ENCODE peak calls at places on chromosomes 12 and 14, in nine cellular contexts. V is stomach; K is left ventricle myocardium inferior; T is CD4-positive, CD25-positive, alpha-beta regulatory T cell; O is A673; A is RWPE2; B is A549; M is iPS DF 6.9; N is fibroblast of lung. E is an unnamed sample. For H3K4me1, the result is how much of the 10 kb centered on the place peaks cover.

GRCh38 chr14:69900603-69901002 is 21.4 kb downstream of the SMOC1 start:
- DNase-seq in V (no peak), K (no peak), T (no peak), O (no peak), A (no peak), B (no peak), M (no peak), N (no peak), E (no peak)

GRCh38 chr14:55662757-55663156 is 82.8 kb downstream of the KTN1 start:
- DNase-seq in V (no peak), K (no peak), T (no peak), O (no peak), A (no peak), B (no peak), M (no peak), N (no peak), E (no peak)

GRCh38 chr14:105168979-105169507 is 467 bp upstream of the JAG2 start:
- DNase-seq in V (no peak), K (no peak), T (peak), O (peak), A (no peak), B (peak), M (peak), N (no peak), E (no peak)

GRCh38 chr12:52689936-52690335 is 9.7 kb upstream of the KRT1 start:
- DNase-seq in V (no peak), K (no peak), T (no peak), O (no peak), A (no peak), B (no peak), M (no peak), N (no peak), E (no peak)

GRCh38 chr12:75488553-75488952 is 8.0 kb downstream of the GLIPR1 start:
- DNase-seq in V (no peak), K (no peak), T (no peak), O (no peak), A (no peak), B (peak), M (peak), N (peak), E (peak)

GRCh38 chr12:80216890-80217559 is 117.7 kb downstream of the OTOGL start:
- DNase-seq in V (no peak), K (no peak), T (no peak), O (no peak), A (no peak), B (no peak), M (no peak), N (no peak), E (peak)

GRCh38 chr12:106301611-106302321 is 767 bp upstream of the TCP11L2 start:
- DNase-seq in V (peak), K (peak), T (peak), O (peak), A (no peak), B (peak), M (no peak), N (peak), E (no peak)

GRCh38 chr14:92565040-92565717 is 51.6 kb downstream of the RIN3 start:
- DNase-seq in V (no peak), K (no peak), T (no peak), O (no peak), A (no peak), B (peak), M (no peak), N (no peak), E (no peak)

GRCh38 chr12:120720972-120721801 is 4.4 kb upstream of the ACADS start:
- DNase-seq in V (no peak), K (no peak), T (no peak), O (no peak), A (no peak), B (no peak), M (no peak), N (no peak), E (peak)

GRCh38 chr12:9642606-9643270 is 26.8 kb upstream of the CLEC2D start:
- DNase-seq in V (no peak), K (no peak), T (no peak), O (no peak), A (no peak), B (no peak), M (no peak), N (no peak), E (no peak)

GRCh38 chr12:16300706-16301105 is 23.2 kb upstream of the SLC15A5 start:
- DNase-seq in V (no peak), K (peak), T (no peak), O (no peak), A (no peak), B (no peak), M (no peak), N (no peak), E (peak)

GRCh38 chr12:54416908-54417603 is 2.0 kb downstream of the ITGA5 start:
- DNase-seq in V (no peak), K (no peak), T (no peak), O (no peak), A (no peak), B (no peak), M (no peak), N (peak), E (peak)

GRCh38 chr12:93571360-93571853 is 1.1 kb upstream of the SOCS2 start:
- DNase-seq in V (peak), K (peak), T (peak), O (peak), A (peak), B (peak), M (no peak), N (peak), E (peak)

GRCh38 chr12:31519525-31519924 is 71.4 kb downstream of the DENND5B start:
- DNase-seq in V (no peak), K (no peak), T (no peak), O (no peak), A (no peak), B (no peak), M (no peak), N (peak), E (no peak)

GRCh38 chr12:10384191-10384590 is 5.7 kb downstream of the KLRK1 start:
- DNase-seq in V (no peak), K (no peak), T (no peak), O (no peak), A (no peak), B (no peak), M (no peak), N (no peak), E (no peak)

GRCh38 chr12:11958216-11959091 is 112.3 kb upstream of the BCL2L14 start:
- DNase-seq in V (no peak), K (no peak), T (peak), O (peak), A (no peak), B (peak), M (no peak), N (peak), E (no peak)

GRCh38 chr14:51488569-51489220 is 163.0 kb upstream of the FRMD6 start:
- DNase-seq in V (no peak), K (no peak), T (no peak), O (no peak), A (peak), B (no peak), M (no peak), N (peak), E (no peak)

GRCh38 chr12:119314290-119314689 is 20.2 kb upstream of the CCDC60 start:
- DNase-seq in V (no peak), K (no peak), T (no peak), O (no peak), A (no peak), B (no peak), M (no peak), N (no peak), E (no peak)

GRCh38 chr12:97465012-97465345 is 2.4 kb downstream of the RMST start:
- DNase-seq in V (no peak), K (no peak), T (no peak), O (no peak), A (no peak), B (no peak), M (peak), N (no peak), E (no peak)

GRCh38 chr12:2110841-2111566 is 58.2 kb downstream of the CACNA1C start:
- DNase-seq in V (no peak), K (no peak), T (no peak), O (no peak), A (no peak), B (no peak), M (no peak), N (no peak), E (no peak)

GRCh38 chr12:99131761-99132199 is 486.7 kb downstream of the APAF1 start:
- DNase-seq in V (no peak), K (peak), T (no peak), O (peak), A (no peak), B (no peak), M (peak), N (no peak), E (peak)

GRCh38 chr12:116280590-116281290 is 3.2 kb upstream of the MED13L start:
- DNase-seq in V (no peak), K (no peak), T (no peak), O (no peak), A (no peak), B (no peak), M (no peak), N (no peak), E (no peak)

GRCh38 chr14:50659327-50659974 is 8.7 kb downstream of the SAV1 start:
- DNase-seq in V (peak), K (no peak), T (no peak), O (peak), A (no peak), B (no peak), M (no peak), N (no peak), E (peak)

GRCh38 chr12:46858368-46858767 is 32.6 kb upstream of the SLC38A4 start:
- DNase-seq in V (no peak), K (no peak), T (no peak), O (no peak), A (no peak), B (peak), M (peak), N (no peak), E (no peak)

GRCh38 chr14:74902941-74903705 is 19.9 kb downstream of the RPS6KL1 start:
- DNase-seq in V (no peak), K (no peak), T (no peak), O (no peak), A (no peak), B (no peak), M (no peak), N (no peak), E (no peak)

GRCh38 chr12:61846805-61847204 is 413.4 kb upstream of the USP15 start:
- DNase-seq in V (no peak), K (no peak), T (no peak), O (no peak), A (no peak), B (no peak), M (no peak), N (no peak), E (no peak)

GRCh38 chr14:88005050-88005481 is at the start of gene GPR65:
- DNase-seq in V (no peak), K (no peak), T (peak), O (no peak), A (no peak), B (no peak), M (no peak), N (no peak), E (no peak)

GRCh38 chr14:88009486-88009885 is 4.6 kb downstream of the GPR65 start:
- DNase-seq in V (no peak), K (no peak), T (no peak), O (no peak), A (no peak), B (no peak), M (no peak), N (no peak), E (no peak)

GRCh38 chr14:88005978-88006851 is 1.3 kb downstream of the GPR65 start:
- DNase-seq in V (no peak), K (no peak), T (peak), O (no peak), A (no peak), B (no peak), M (no peak), N (no peak), E (no peak)

GRCh38 chr14:88004637-88005036 is 298 bp upstream of the GPR65 start:
- DNase-seq in V (no peak), K (no peak), T (no peak), O (no peak), A (no peak), B (no peak), M (no peak), N (no peak), E (no peak)

GRCh38 chr14:88007608-88008007 is 2.7 kb downstream of the GPR65 start:
- DNase-seq in V (no peak), K (no peak), T (no peak), O (no peak), A (no peak), B (no peak), M (no peak), N (no peak), E (no peak)
- H3K27ac ChIP-seq in V (no peak), K (no peak), T (peak), O (no peak), A (no peak), B (no peak), M (no peak), N (no peak), E (no peak)

GRCh38 chr12:65368071-65368470 is 89.6 kb downstream of the MSRB3 start:
- DNase-seq in V (no peak), K (no peak), T (no peak), O (peak), A (no peak), B (no peak), M (no peak), N (no peak), E (no peak)
- H3K4me1 ChIP-seq in V (under half), K (under half), T (under half), O (under half), A (under half), B (under half), M (under half), N (under half), E (under half)

GRCh38 chr14:23115492-23115850 is 3.6 kb downstream of the CEBPE start:
- DNase-seq in V (no peak), K (no peak), T (no peak), O (no peak), A (no peak), B (no peak), M (no peak), N (no peak), E (no peak)

GRCh38 chr14:23114120-23114458 is 5.0 kb downstream of the CEBPE start:
- DNase-seq in V (no peak), K (no peak), T (no peak), O (no peak), A (no peak), B (no peak), M (no peak), N (no peak), E (no peak)

GRCh38 chr14:23113346-23114119 is 5.5 kb downstream of the CEBPE start:
- DNase-seq in V (no peak), K (no peak), T (no peak), O (no peak), A (no peak), B (no peak), M (no peak), N (peak), E (no peak)

GRCh38 chr14:23115918-23116317 is 3.1 kb downstream of the CEBPE start:
- DNase-seq in V (no peak), K (no peak), T (no peak), O (no peak), A (no peak), B (no peak), M (no peak), N (no peak), E (no peak)

DNA sequence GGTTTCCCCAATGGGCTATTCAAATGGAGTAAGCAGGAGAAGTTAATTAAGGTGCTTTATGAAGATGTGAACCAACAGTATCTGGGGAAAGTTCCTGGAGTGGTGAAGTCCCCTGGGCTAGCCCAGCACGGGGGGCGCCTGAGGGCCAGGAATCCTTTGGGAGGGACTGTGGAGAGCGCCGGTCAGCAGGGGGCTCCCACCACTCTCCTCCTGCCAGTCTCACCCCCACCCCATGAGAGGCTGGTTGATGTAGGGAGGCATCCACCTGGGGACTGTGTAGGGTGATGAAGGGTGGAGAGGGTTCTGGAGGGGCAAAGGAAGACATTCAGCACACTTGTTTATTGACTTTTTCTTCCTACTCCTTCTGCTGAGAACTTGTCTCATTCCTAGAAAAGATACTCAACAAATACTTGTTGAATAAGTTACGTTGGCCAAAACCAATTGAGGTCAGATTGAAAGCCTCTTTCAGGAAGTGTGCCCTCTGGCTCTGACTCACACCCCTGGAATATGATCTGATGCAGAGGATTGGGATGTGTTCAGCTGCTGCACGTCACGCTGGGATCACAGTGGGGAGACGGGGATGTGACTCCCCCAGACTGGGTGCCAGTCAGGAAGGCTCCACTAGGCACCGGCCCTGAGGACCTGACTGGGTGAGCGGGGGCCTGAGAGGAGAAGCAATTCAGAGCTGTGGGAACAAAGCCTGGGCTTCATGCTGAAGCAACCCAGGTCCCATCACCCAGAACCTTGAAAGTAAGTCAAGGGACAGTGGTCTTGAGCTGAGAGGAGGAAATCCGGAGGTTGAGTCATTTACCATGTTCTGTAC is 4.2 kb downstream of the CEBPE start:
- DNase-seq in V (no peak), K (no peak), T (no peak), O (peak), A (peak), B (peak), M (no peak), N (peak), E (no peak)
- H3K4me3 ChIP-seq in V (no peak), K (no peak), T (no peak), O (no peak), A (no peak), B (no peak), M (no peak), N (no peak), E (no peak)

DNA sequence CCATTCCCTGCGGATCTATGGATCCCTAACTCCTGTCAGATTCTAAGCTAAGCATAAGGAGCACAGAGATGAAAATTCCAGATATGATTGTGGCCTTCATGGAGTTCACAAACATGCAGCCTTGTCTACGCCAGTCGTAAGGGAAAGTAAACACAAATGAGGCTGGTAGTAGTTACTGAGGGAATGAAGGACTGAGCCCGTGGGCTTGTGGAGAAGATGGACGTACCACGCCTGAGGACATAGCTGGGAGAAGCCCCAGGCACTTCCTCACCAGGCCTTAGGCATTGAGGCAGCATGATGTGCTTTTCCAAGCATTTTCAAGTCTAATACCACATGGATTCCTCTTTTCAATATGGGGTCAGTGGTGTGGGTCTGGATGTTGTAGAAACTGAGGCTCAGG is 515.2 kb downstream of the BCL11B start:
- DNase-seq in V (no peak), K (no peak), T (no peak), O (no peak), A (no peak), B (no peak), M (no peak), N (no peak), E (no peak)
- H3K27ac ChIP-seq in V (no peak), K (no peak), T (no peak), O (no peak), A (no peak), B (no peak), M (no peak), N (no peak), E (no peak)

GRCh38 chr12:28824849-28825248 is 324.2 kb upstream of the FAR2 start:
- DNase-seq in V (no peak), K (no peak), T (no peak), O (no peak), A (no peak), B (no peak), M (no peak), N (no peak), E (no peak)

GRCh38 chr12:28827841-28828240 is 321.2 kb upstream of the FAR2 start:
- DNase-seq in V (no peak), K (no peak), T (no peak), O (no peak), A (no peak), B (no peak), M (no peak), N (no peak), E (no peak)

GRCh38 chr12:28824193-28824846 is 324.8 kb upstream of the FAR2 start:
- DNase-seq in V (no peak), K (no peak), T (no peak), O (no peak), A (no peak), B (no peak), M (no peak), N (no peak), E (no peak)
- H3K4me1 ChIP-seq in V (under half), K (under half), T (under half), O (under half), A (under half), B (under half), M (under half), N (under half), E (under half)

GRCh38 chr14:102571043-102571442 is 21.4 kb upstream of the RCOR1 start:
- DNase-seq in V (no peak), K (no peak), T (no peak), O (no peak), A (no peak), B (no peak), M (no peak), N (no peak), E (no peak)

GRCh38 chr14:102565959-102566358 is 26.5 kb upstream of the RCOR1 start:
- DNase-seq in V (no peak), K (no peak), T (no peak), O (no peak), A (no peak), B (no peak), M (no peak), N (no peak), E (no peak)

GRCh38 chr14:102570334-102570995 is 22.0 kb upstream of the RCOR1 start:
- DNase-seq in V (no peak), K (no peak), T (no peak), O (no peak), A (no peak), B (no peak), M (no peak), N (no peak), E (no peak)

GRCh38 chr14:102565331-102565887 is 27.0 kb upstream of the RCOR1 start:
- DNase-seq in V (no peak), K (no peak), T (no peak), O (no peak), A (no peak), B (no peak), M (no peak), N (no peak), E (peak)

DNA sequence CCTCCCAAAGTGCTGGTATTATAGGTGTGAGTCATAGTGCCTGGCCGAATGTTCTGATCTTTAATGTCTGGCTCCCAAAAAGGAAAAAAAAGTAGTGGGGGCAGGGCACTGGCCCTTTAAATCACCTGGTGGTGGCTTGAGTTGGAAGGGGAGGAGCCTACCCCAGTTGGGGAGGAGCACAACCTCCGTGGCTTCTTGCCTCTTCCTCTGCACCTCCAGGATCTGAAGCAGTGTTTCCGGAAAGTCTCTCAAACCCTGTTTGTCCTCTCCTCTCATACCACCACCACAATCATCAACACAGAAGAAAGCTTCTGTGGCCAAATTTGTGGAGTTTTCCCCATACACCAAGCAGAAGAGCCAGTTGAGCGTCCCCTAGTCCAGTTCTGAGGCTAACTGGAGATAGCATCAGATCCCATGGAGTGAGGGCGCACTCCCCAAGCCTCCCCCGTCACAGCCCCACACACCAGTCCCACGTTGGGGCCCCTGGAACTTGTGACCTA is 24.3 kb upstream of the RCOR1 start:
- DNase-seq in V (peak), K (no peak), T (peak), O (no peak), A (peak), B (peak), M (no peak), N (no peak), E (no peak)
- H3K4me3 ChIP-seq in V (no peak), K (no peak), T (peak), O (no peak), A (no peak), B (peak), M (no peak), N (no peak), E (no peak)

DNA sequence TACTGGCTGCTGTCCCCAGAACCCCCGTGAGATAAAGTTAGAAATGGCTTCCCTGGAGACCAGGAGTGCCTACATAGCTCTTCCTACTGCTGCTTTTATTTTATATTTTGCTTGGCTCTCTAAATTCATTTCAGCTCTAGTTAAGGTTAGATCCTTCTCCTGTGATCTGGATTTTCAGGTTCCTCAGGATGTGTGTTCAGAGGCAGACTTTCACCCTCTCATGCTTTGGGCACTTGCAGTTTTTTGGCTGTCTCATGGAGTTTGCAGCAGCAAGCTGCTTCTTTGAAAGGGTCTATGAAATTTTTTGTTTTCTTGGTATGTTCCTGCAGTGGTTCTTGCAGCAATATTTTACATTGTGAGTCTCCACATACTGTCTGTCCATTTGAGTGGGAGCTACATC is 93.3 kb downstream of the ATP23 start:
- DNase-seq in V (no peak), K (no peak), T (no peak), O (no peak), A (no peak), B (no peak), M (no peak), N (no peak), E (no peak)
- H3K27ac ChIP-seq in V (no peak), K (no peak), T (no peak), O (no peak), A (no peak), B (no peak), M (no peak), N (no peak), E (no peak)